ENCODE peak calls at places on chromosomes 6 and 20, in nine cellular contexts. Z is sigmoid colon, A is A549, C is stomach, L is H1, W is transverse colon, J is tibial nerve, D is GM12878, H is HepG2. S is an unnamed sample.

GRCh38 chr6:137975058-137975940 is 108.2 kb downstream of the TNFAIP3 start:
- DNase-seq in H (peak), A (no peak), C (no peak), D (peak), J (no peak), Z (no peak), L (no peak), W (no peak), S (no peak)

GRCh38 chr20:18176318-18176785 is 38.7 kb downstream of the KAT14 start:
- DNase-seq in H (peak), J (no peak), C (no peak), W (no peak), L (peak), D (no peak), A (no peak), Z (no peak), S (no peak)

GRCh38 chr6:74415056-74415455 is 719.1 kb downstream of the CD109 start:
- DNase-seq in J (no peak), C (no peak), D (no peak), H (no peak), W (no peak), A (no peak), Z (no peak), L (no peak), S (no peak)

GRCh38 chr20:990293-990959 is 11.7 kb downstream of the RSPO4 start:
- DNase-seq in C (no peak), Z (no peak), H (no peak), J (no peak), W (no peak), L (no peak), D (no peak), A (no peak), S (no peak)

GRCh38 chr6:149060300-149060984 is 257.1 kb upstream of the TAB2 start:
- DNase-seq in H (peak), C (no peak), L (no peak), Z (no peak), W (peak), D (peak), A (no peak), J (no peak), S (no peak)

GRCh38 chr20:14829897-14830296 is 492.5 kb upstream of the FLRT3 start:
- DNase-seq in C (no peak), D (peak), Z (no peak), W (no peak), L (no peak), A (no peak), H (no peak), J (no peak), S (no peak)

GRCh38 chr6:166351715-166352285 is 9.5 kb upstream of the SFT2D1 start:
- DNase-seq in C (no peak), H (peak), A (no peak), D (peak), Z (no peak), J (no peak), L (no peak), W (peak), S (no peak)

GRCh38 chr20:846894-847278 is 13.4 kb downstream of the FAM110A start:
- DNase-seq in L (no peak), Z (no peak), H (no peak), J (no peak), C (no peak), D (no peak), W (peak), A (no peak), S (no peak)

GRCh38 chr6:170128811-170129681 is 161.8 kb downstream of the DLL1 start:
- DNase-seq in D (no peak), L (peak), J (no peak), W (no peak), A (no peak), C (peak), H (no peak), Z (peak), S (no peak)

GRCh38 chr6:12602342-12602741 is 114.2 kb upstream of the PHACTR1 start:
- DNase-seq in Z (no peak), W (no peak), C (no peak), J (no peak), L (no peak), D (no peak), A (no peak), H (no peak), S (no peak)

GRCh38 chr6:13355043-13355945 is 27.0 kb upstream of the TBC1D7 start:
- DNase-seq in D (peak), L (no peak), C (no peak), A (no peak), Z (no peak), J (no peak), W (no peak), H (peak), S (no peak)

GRCh38 chr6:168915242-168915641 is 338.4 kb downstream of the THBS2 start:
- DNase-seq in L (no peak), C (no peak), D (no peak), W (no peak), Z (no peak), A (no peak), J (no peak), H (no peak), S (no peak)

GRCh38 chr6:223763-224162 is 68.5 kb upstream of the DUSP22 start:
- DNase-seq in L (no peak), W (no peak), A (no peak), J (no peak), H (no peak), C (no peak), Z (no peak), D (no peak), S (no peak)

GRCh38 chr6:116404706-116405105 is 34.0 kb downstream of the DSE start:
- DNase-seq in H (no peak), C (no peak), J (no peak), L (no peak), A (no peak), D (no peak), Z (no peak), W (no peak), S (no peak)

GRCh38 chr6:170024940-170025339 is 265.9 kb downstream of the DLL1 start:
- DNase-seq in J (no peak), A (no peak), W (peak), C (peak), Z (peak), L (no peak), H (no peak), D (no peak), S (peak)

GRCh38 chr6:18260448-18261106 is 3.8 kb downstream of the DEK start:
- DNase-seq in H (peak), W (no peak), A (no peak), J (no peak), L (no peak), C (no peak), Z (no peak), D (peak), S (no peak)

GRCh38 chr6:87949194-87949593 is 98.4 kb upstream of the SPACA1 start:
- DNase-seq in H (no peak), L (no peak), D (no peak), J (no peak), A (no peak), W (no peak), Z (no peak), C (no peak), S (no peak)

GRCh38 chr6:144140859-144141258 is 9.5 kb upstream of the STX11 start:
- DNase-seq in C (no peak), W (no peak), H (no peak), Z (no peak), J (no peak), L (no peak), A (no peak), D (no peak), S (no peak)

GRCh38 chr6:25341923-25342619 is 62.9 kb downstream of the CARMIL1 start:
- DNase-seq in A (no peak), D (no peak), C (no peak), H (no peak), J (no peak), Z (no peak), W (no peak), L (no peak), S (no peak)

GRCh38 chr6:118558811-118559217 is 10.7 kb downstream of the PLN start:
- DNase-seq in A (no peak), H (no peak), W (no peak), C (no peak), J (no peak), Z (no peak), L (no peak), D (no peak), S (no peak)

GRCh38 chr20:41894255-41894963 is 276.2 kb upstream of the CHD6 start:
- DNase-seq in H (no peak), L (no peak), Z (no peak), W (no peak), J (no peak), D (no peak), A (no peak), C (no peak), S (no peak)

GRCh38 chr6:152301021-152301805 is 335.9 kb downstream of the SYNE1 start:
- DNase-seq in C (no peak), W (no peak), L (no peak), A (no peak), J (peak), H (peak), D (no peak), Z (no peak), S (no peak)

GRCh38 chr6:24524801-24525200 is 30.0 kb downstream of the ALDH5A1 start:
- DNase-seq in H (peak), L (no peak), C (no peak), A (no peak), Z (no peak), J (no peak), W (no peak), D (no peak), S (no peak)

GRCh38 chr20:62371588-62372041 is 4.5 kb upstream of the LAMA5 start:
- DNase-seq in H (no peak), A (no peak), J (no peak), L (no peak), W (no peak), D (no peak), Z (no peak), C (no peak), S (no peak)

GRCh38 chr20:32481311-32482103 is 103.6 kb downstream of the NOL4L start:
- DNase-seq in Z (peak), L (no peak), C (no peak), J (no peak), W (peak), A (no peak), D (no peak), H (no peak), S (peak)

GRCh38 chr6:88179692-88180091 is 13.5 kb upstream of the CNR1 start:
- DNase-seq in Z (no peak), H (no peak), C (no peak), A (no peak), W (no peak), J (no peak), L (no peak), D (peak), S (no peak)

GRCh38 chr6:106039836-106040592 is 46.1 kb upstream of the PRDM1 start:
- DNase-seq in W (no peak), Z (no peak), A (no peak), H (no peak), C (no peak), J (no peak), L (no peak), D (no peak), S (no peak)

GRCh38 chr6:13045676-13046075 is 282.7 kb downstream of the TBC1D7 start:
- DNase-seq in C (no peak), A (no peak), Z (no peak), D (no peak), H (no peak), L (no peak), J (no peak), W (no peak), S (no peak)

GRCh38 chr20:50044353-50044960 is 61.7 kb downstream of the SNAI1 start:
- DNase-seq in C (no peak), L (no peak), W (no peak), Z (no peak), D (no peak), J (no peak), A (no peak), H (no peak), S (no peak)

GRCh38 chr6:128307671-128308070 is 212.7 kb downstream of the PTPRK start:
- DNase-seq in L (no peak), H (no peak), Z (no peak), J (no peak), A (no peak), W (no peak), C (no peak), D (no peak), S (no peak)

GRCh38 chr6:27517928-27518787 is 45.3 kb upstream of the ZNF184 start:
- DNase-seq in H (no peak), J (no peak), W (no peak), Z (no peak), D (no peak), A (no peak), C (no peak), L (no peak), S (no peak)

GRCh38 chr6:161168281-161168891 is 105.5 kb downstream of the AGPAT4 start:
- DNase-seq in W (no peak), A (peak), C (no peak), L (no peak), Z (no peak), H (no peak), D (no peak), J (peak), S (no peak)

GRCh38 chr20:16387661-16388060 is 185.6 kb downstream of the KIF16B start:
- DNase-seq in A (no peak), C (no peak), D (no peak), J (no peak), H (no peak), L (no peak), Z (no peak), W (no peak), S (no peak)

GRCh38 chr20:43096471-43096870 is 93.2 kb downstream of the PTPRT start:
- DNase-seq in J (no peak), Z (no peak), L (peak), H (no peak), W (no peak), D (no peak), C (no peak), A (no peak), S (no peak)

GRCh38 chr6:44831002-44831610 is 443.6 kb downstream of the CDC5L start:
- DNase-seq in L (no peak), W (no peak), C (no peak), H (no peak), D (no peak), Z (no peak), A (no peak), J (no peak), S (no peak)

GRCh38 chr6:164322533-164322932 is 908.0 kb downstream of the QKI start:
- DNase-seq in A (no peak), J (no peak), W (no peak), H (no peak), D (no peak), L (no peak), Z (no peak), C (no peak), S (no peak)

GRCh38 chr20:52972190-52972937 is at the start of gene TSHZ2:
- DNase-seq in L (peak), A (no peak), Z (peak), W (no peak), H (peak), J (no peak), D (no peak), C (peak), S (peak)

GRCh38 chr6:56843476-56844349 is 111.2 kb upstream of the BEND6 start:
- DNase-seq in W (peak), H (peak), C (peak), D (peak), L (peak), Z (peak), A (peak), J (peak), S (peak)

GRCh38 chr6:56841751-56842150 is 113.2 kb upstream of the BEND6 start:
- DNase-seq in A (no peak), H (no peak), W (no peak), Z (no peak), D (no peak), J (no peak), C (no peak), L (no peak), S (no peak)

GRCh38 chr6:56840467-56841371 is 114.2 kb upstream of the BEND6 start:
- DNase-seq in L (no peak), W (no peak), A (no peak), C (no peak), D (no peak), J (no peak), H (peak), Z (no peak), S (no peak)

GRCh38 chr6:56841372-56841749 is 113.5 kb upstream of the BEND6 start:
- DNase-seq in J (no peak), C (no peak), A (no peak), W (no peak), Z (no peak), H (no peak), D (no peak), L (no peak), S (no peak)

GRCh38 chr6:56842602-56843475 is 112.1 kb upstream of the BEND6 start:
- DNase-seq in A (no peak), J (no peak), W (peak), L (peak), D (no peak), C (no peak), H (no peak), Z (peak), S (peak)
- TF ChIP-seq POLR2A in A (no peak), J (no peak), W (peak), L (no peak), D (no peak), C (no peak), H (no peak), Z (no peak), S (no peak)

DNA sequence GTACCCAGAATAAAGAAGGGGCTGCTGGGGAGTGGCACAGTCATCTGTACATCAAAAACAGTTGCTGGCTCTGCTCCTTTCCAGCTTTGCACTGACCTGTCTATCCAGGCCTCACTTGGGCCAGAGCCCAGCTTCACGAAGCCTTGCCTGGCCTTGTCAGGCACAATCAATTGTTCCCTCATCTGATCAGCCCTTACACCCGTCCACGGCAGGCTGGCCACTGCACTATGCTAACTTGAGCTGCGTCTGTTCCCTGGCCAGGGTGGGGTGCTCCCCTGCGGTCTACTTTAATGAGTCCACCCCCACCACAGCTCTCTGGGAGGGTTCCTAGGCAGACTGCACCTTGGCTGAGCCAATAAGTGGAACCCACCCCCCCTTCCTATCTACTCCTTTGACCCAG is 74.2 kb upstream of the MLN start:
- DNase-seq in J (no peak), L (no peak), W (no peak), C (no peak), H (no peak), A (no peak), Z (no peak), D (no peak), S (no peak)
- TF ChIP-seq EP300 in J (no peak), L (no peak), W (no peak), C (no peak), H (no peak), A (no peak), Z (no peak), D (no peak), S (no peak)

DNA sequence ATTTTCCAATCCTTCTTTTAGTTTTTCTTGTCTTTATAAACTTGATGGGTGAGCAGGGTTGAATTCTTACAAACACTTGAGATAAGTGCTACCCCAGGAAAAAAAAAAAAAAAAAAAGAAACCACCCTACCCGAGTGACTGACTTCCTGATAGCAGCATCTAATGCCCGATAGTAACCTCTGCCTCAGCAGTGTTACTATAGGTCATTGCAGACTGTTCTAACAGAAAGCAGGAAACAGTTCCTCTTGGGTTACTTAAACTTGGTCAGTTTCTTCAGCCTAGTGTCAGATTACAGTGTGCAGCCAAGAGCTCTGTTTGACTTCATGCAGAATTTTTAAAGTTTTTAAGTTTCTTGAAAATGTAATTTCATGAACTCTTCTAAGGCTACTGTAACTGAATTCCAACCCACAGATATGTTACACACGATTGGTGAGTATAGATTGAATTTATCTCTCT is 2.1 kb downstream of the MYLIP start:
- DNase-seq in H (peak), Z (no peak), W (peak), C (peak), L (no peak), A (peak), D (peak), J (no peak), S (peak)
- TF ChIP-seq POLR2A in H (no peak), Z (no peak), W (peak), C (no peak), L (no peak), A (no peak), D (peak), J (no peak), S (no peak)

DNA sequence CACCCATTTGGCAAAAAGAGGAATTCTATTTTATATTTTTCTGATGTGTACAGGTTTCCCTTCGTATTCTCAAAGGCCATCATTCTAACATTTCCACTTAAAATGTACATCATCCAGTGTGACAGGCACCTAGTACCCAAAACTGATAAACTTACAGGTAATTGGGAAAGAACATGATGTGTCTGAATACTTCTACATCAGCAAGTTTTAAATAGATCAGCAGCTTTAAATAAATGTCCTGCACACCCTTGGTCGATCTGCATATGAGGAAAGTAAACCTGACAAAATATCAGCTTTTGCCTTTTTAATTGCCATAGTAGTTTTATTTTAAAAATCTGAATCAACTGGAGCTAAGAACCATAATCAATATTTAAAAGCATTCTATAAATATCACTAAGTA is 26.5 kb downstream of the TOMM6 start:
- DNase-seq in H (no peak), W (no peak), C (no peak), D (no peak), Z (no peak), A (no peak), J (no peak), L (no peak), S (no peak)
- TF ChIP-seq EP300 in H (no peak), W (no peak), C (no peak), D (no peak), Z (no peak), A (no peak), J (no peak), L (no peak), S (no peak)

GRCh38 chr20:64080813-64081619 is 1.1 kb downstream of the OPRL1 start:
- DNase-seq in D (no peak), L (no peak), J (no peak), Z (no peak), W (no peak), H (no peak), A (no peak), C (no peak), S (peak)

GRCh38 chr20:64080013-64080812 is at the start of gene OPRL1:
- DNase-seq in C (no peak), D (no peak), A (no peak), W (no peak), H (no peak), J (no peak), Z (no peak), L (peak), S (peak)

GRCh38 chr20:64077876-64078551 is 1.3 kb downstream of the RGS19 start:
- DNase-seq in H (no peak), A (no peak), W (peak), L (no peak), Z (no peak), C (peak), D (no peak), J (no peak), S (no peak)

GRCh38 chr20:64078934-64079272 is 415 bp downstream of the RGS19 start:
- DNase-seq in A (no peak), L (no peak), D (no peak), H (no peak), C (no peak), J (no peak), W (no peak), Z (no peak), S (no peak)

DNA sequence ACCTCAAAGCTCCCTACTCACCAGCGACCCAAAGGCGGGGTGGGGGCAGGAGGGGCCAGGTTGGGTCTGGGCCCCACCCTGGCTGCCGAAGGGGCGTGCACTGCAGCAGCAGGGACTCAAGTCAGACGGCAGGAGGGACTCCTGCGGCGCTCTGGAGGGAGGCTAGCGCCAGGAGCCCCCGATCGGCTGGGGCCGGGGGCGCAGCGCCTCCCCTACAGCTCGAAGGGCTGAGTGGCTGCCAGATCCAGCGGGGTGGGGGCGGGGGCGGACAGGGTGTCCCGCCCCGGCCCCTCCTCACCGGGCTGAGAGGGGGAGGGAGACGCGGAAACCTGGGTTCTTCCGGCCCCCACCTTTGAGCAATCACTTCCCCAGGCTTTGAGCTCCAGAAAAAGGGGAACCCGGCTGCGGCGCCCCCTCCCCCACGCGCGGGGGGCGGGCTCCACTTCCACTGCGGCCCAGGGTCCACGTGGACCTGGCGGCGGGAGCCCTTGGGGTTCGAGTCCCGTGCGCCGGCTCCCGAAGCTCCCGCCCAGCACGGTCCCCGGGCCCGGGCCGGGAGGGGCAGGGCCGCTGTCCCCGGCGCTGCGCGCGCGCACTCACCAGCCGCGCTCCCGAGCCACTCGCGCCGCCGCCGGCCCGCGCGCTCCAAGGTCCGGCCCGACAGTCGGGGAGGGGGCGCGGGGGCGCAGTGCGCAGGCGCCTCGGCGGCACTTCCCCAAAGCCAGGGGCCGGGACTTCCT is at the start of gene RGS19:
- DNase-seq in A (no peak), D (no peak), Z (peak), J (peak), H (peak), W (peak), L (peak), C (peak), S (peak)
- TF ChIP-seq POLR2A in A (peak), D (peak), Z (no peak), J (no peak), H (no peak), W (no peak), L (no peak), C (no peak), S (no peak)

S was measured in ovary.